ENCODE peak calls at places on chromosome 17, in ten cellular contexts. One of them, this sample, is unnamed.

GRCh38 chr17:56697190-56697589 is 103.7 kb downstream of the NOG start:
- DNase-seq in A549: no peak
- DNase-seq in left cardiac atrium: no peak
- DNase-seq in A172: no peak
- DNase-seq in Jurkat, Clone E6-1: no peak
- DNase-seq in body of pancreas: no peak
- DNase-seq in left ventricle myocardium inferior: no peak
- DNase-seq in neural crest cell: no peak
- DNase-seq in NCI-H146: no peak
- DNase-seq in cardiac muscle cell: no peak
- DNase-seq in this sample: no peak

GRCh38 chr17:47742319-47743181 is 9.5 kb downstream of the TBX21 start:
- DNase-seq in left ventricle myocardium inferior: no peak
- DNase-seq in NCI-H146: peak
- DNase-seq in left cardiac atrium: no peak
- DNase-seq in A549: no peak
- DNase-seq in body of pancreas: no peak
- DNase-seq in neural crest cell: peak
- DNase-seq in A172: no peak
- DNase-seq in Jurkat, Clone E6-1: peak
- DNase-seq in cardiac muscle cell: peak
- DNase-seq in this sample: peak

GRCh38 chr17:80847506-80848230 is 144.0 kb upstream of the CHMP6 start:
- DNase-seq in A549: no peak
- DNase-seq in cardiac muscle cell: no peak
- DNase-seq in neural crest cell: no peak
- DNase-seq in NCI-H146: no peak
- DNase-seq in Jurkat, Clone E6-1: no peak
- DNase-seq in left cardiac atrium: no peak
- DNase-seq in A172: no peak
- DNase-seq in left ventricle myocardium inferior: no peak
- DNase-seq in body of pancreas: peak
- DNase-seq in this sample: no peak

GRCh38 chr17:50634123-50634914 is at the start of gene ABCC3:
- DNase-seq in A172: peak
- DNase-seq in left ventricle myocardium inferior: peak
- DNase-seq in neural crest cell: no peak
- DNase-seq in Jurkat, Clone E6-1: no peak
- DNase-seq in A549: peak
- DNase-seq in left cardiac atrium: peak
- DNase-seq in NCI-H146: peak
- DNase-seq in body of pancreas: peak
- DNase-seq in cardiac muscle cell: peak
- DNase-seq in this sample: no peak

GRCh38 chr17:77365584-77366186 is 224.9 kb downstream of the SEC14L1 start:
- DNase-seq in left cardiac atrium: peak
- DNase-seq in Jurkat, Clone E6-1: no peak
- DNase-seq in NCI-H146: peak
- DNase-seq in A549: peak
- DNase-seq in cardiac muscle cell: peak
- DNase-seq in A172: peak
- DNase-seq in left ventricle myocardium inferior: peak
- DNase-seq in body of pancreas: peak
- DNase-seq in neural crest cell: no peak
- DNase-seq in this sample: no peak

GRCh38 chr17:4033751-4034251 is 69.6 kb upstream of the ATP2A3 start:
- DNase-seq in left cardiac atrium: no peak
- DNase-seq in body of pancreas: peak
- DNase-seq in Jurkat, Clone E6-1: no peak
- DNase-seq in cardiac muscle cell: no peak
- DNase-seq in A172: no peak
- DNase-seq in neural crest cell: no peak
- DNase-seq in NCI-H146: peak
- DNase-seq in A549: no peak
- DNase-seq in left ventricle myocardium inferior: no peak
- DNase-seq in this sample: no peak

GRCh38 chr17:43579570-43580140 is 33.5 kb upstream of the ETV4 start:
- DNase-seq in body of pancreas: no peak
- DNase-seq in Jurkat, Clone E6-1: no peak
- DNase-seq in neural crest cell: no peak
- DNase-seq in A549: peak
- DNase-seq in cardiac muscle cell: peak
- DNase-seq in NCI-H146: no peak
- DNase-seq in left ventricle myocardium inferior: no peak
- DNase-seq in A172: peak
- DNase-seq in left cardiac atrium: no peak
- DNase-seq in this sample: no peak

GRCh38 chr17:76491271-76492184 is 9.7 kb downstream of the RHBDF2 start:
- DNase-seq in A172: no peak
- DNase-seq in A549: no peak
- DNase-seq in left ventricle myocardium inferior: no peak
- DNase-seq in body of pancreas: no peak
- DNase-seq in cardiac muscle cell: no peak
- DNase-seq in Jurkat, Clone E6-1: no peak
- DNase-seq in neural crest cell: no peak
- DNase-seq in left cardiac atrium: no peak
- DNase-seq in NCI-H146: no peak
- DNase-seq in this sample: no peak

GRCh38 chr17:19347323-19348080 is 15.0 kb downstream of the B9D1 start:
- DNase-seq in Jurkat, Clone E6-1: no peak
- DNase-seq in A549: no peak
- DNase-seq in neural crest cell: no peak
- DNase-seq in left cardiac atrium: no peak
- DNase-seq in left ventricle myocardium inferior: no peak
- DNase-seq in cardiac muscle cell: no peak
- DNase-seq in A172: no peak
- DNase-seq in NCI-H146: no peak
- DNase-seq in body of pancreas: peak
- DNase-seq in this sample: no peak

GRCh38 chr17:66716236-66717026 is 118.5 kb upstream of the CACNG5 start:
- DNase-seq in neural crest cell: no peak
- DNase-seq in cardiac muscle cell: peak
- DNase-seq in A549: peak
- DNase-seq in body of pancreas: no peak
- DNase-seq in left cardiac atrium: no peak
- DNase-seq in NCI-H146: peak
- DNase-seq in A172: no peak
- DNase-seq in Jurkat, Clone E6-1: no peak
- DNase-seq in left ventricle myocardium inferior: no peak
- DNase-seq in this sample: no peak

GRCh38 chr17:17416007-17416399 is 60.8 kb upstream of the MED9 start:
- DNase-seq in left ventricle myocardium inferior: no peak
- DNase-seq in left cardiac atrium: no peak
- DNase-seq in cardiac muscle cell: peak
- DNase-seq in NCI-H146: peak
- DNase-seq in Jurkat, Clone E6-1: peak
- DNase-seq in neural crest cell: peak
- DNase-seq in body of pancreas: no peak
- DNase-seq in A172: peak
- DNase-seq in A549: peak
- DNase-seq in this sample: peak

GRCh38 chr17:33291248-33292183 is 1.6 kb downstream of the ASIC2 start:
- DNase-seq in neural crest cell: peak
- DNase-seq in NCI-H146: no peak
- DNase-seq in A549: peak
- DNase-seq in A172: no peak
- DNase-seq in left ventricle myocardium inferior: no peak
- DNase-seq in cardiac muscle cell: peak
- DNase-seq in Jurkat, Clone E6-1: no peak
- DNase-seq in left cardiac atrium: peak
- DNase-seq in body of pancreas: no peak
- DNase-seq in this sample: peak

GRCh38 chr17:77451894-77452852 is 311.4 kb downstream of the SEC14L1 start:
- DNase-seq in A549: no peak
- DNase-seq in cardiac muscle cell: peak
- DNase-seq in body of pancreas: peak
- DNase-seq in NCI-H146: peak
- DNase-seq in left cardiac atrium: peak
- DNase-seq in left ventricle myocardium inferior: peak
- DNase-seq in A172: no peak
- DNase-seq in neural crest cell: no peak
- DNase-seq in Jurkat, Clone E6-1: no peak
- DNase-seq in this sample: no peak

GRCh38 chr17:80901319-80901718 is 90.3 kb upstream of the CHMP6 start:
- DNase-seq in A172: no peak
- DNase-seq in left cardiac atrium: no peak
- DNase-seq in NCI-H146: no peak
- DNase-seq in Jurkat, Clone E6-1: no peak
- DNase-seq in body of pancreas: no peak
- DNase-seq in left ventricle myocardium inferior: no peak
- DNase-seq in neural crest cell: no peak
- DNase-seq in cardiac muscle cell: no peak
- DNase-seq in A549: no peak
- DNase-seq in this sample: no peak

GRCh38 chr17:65531508-65532431 is 29.7 kb downstream of the AXIN2 start:
- DNase-seq in neural crest cell: peak
- DNase-seq in cardiac muscle cell: peak
- DNase-seq in NCI-H146: peak
- DNase-seq in A172: no peak
- DNase-seq in left cardiac atrium: peak
- DNase-seq in Jurkat, Clone E6-1: peak
- DNase-seq in left ventricle myocardium inferior: peak
- DNase-seq in A549: no peak
- DNase-seq in body of pancreas: peak
- DNase-seq in this sample: no peak

GRCh38 chr17:30808785-30809286 is 15.7 kb downstream of the CRLF3 start:
- DNase-seq in left cardiac atrium: no peak
- DNase-seq in A549: no peak
- DNase-seq in neural crest cell: no peak
- DNase-seq in A172: no peak
- DNase-seq in NCI-H146: no peak
- DNase-seq in body of pancreas: no peak
- DNase-seq in left ventricle myocardium inferior: no peak
- DNase-seq in cardiac muscle cell: no peak
- DNase-seq in Jurkat, Clone E6-1: peak
- DNase-seq in this sample: no peak

GRCh38 chr17:69608114-69608513 is 193.6 kb downstream of the MAP2K6 start:
- DNase-seq in neural crest cell: no peak
- DNase-seq in NCI-H146: no peak
- DNase-seq in body of pancreas: no peak
- DNase-seq in Jurkat, Clone E6-1: no peak
- DNase-seq in left ventricle myocardium inferior: no peak
- DNase-seq in A172: no peak
- DNase-seq in left cardiac atrium: no peak
- DNase-seq in cardiac muscle cell: no peak
- DNase-seq in A549: no peak
- DNase-seq in this sample: no peak

GRCh38 chr17:4199818-4200402 is 56.9 kb downstream of the CYB5D2 start:
- DNase-seq in body of pancreas: peak
- DNase-seq in left cardiac atrium: no peak
- DNase-seq in A549: peak
- DNase-seq in NCI-H146: peak
- DNase-seq in left ventricle myocardium inferior: no peak
- DNase-seq in cardiac muscle cell: peak
- DNase-seq in neural crest cell: peak
- DNase-seq in A172: peak
- DNase-seq in Jurkat, Clone E6-1: peak
- DNase-seq in this sample: peak

GRCh38 chr17:70060415-70060814 is 14.6 kb upstream of the KCNJ16 start:
- DNase-seq in NCI-H146: no peak
- DNase-seq in A549: no peak
- DNase-seq in neural crest cell: no peak
- DNase-seq in body of pancreas: peak
- DNase-seq in Jurkat, Clone E6-1: no peak
- DNase-seq in left cardiac atrium: no peak
- DNase-seq in cardiac muscle cell: no peak
- DNase-seq in left ventricle myocardium inferior: no peak
- DNase-seq in A172: no peak
- DNase-seq in this sample: no peak

GRCh38 chr17:29620271-29620670 is 2.4 kb downstream of the CORO6 start:
- DNase-seq in left ventricle myocardium inferior: no peak
- DNase-seq in Jurkat, Clone E6-1: no peak
- DNase-seq in A172: peak
- DNase-seq in A549: peak
- DNase-seq in neural crest cell: no peak
- DNase-seq in body of pancreas: no peak
- DNase-seq in cardiac muscle cell: no peak
- DNase-seq in left cardiac atrium: no peak
- DNase-seq in NCI-H146: no peak
- DNase-seq in this sample: no peak

GRCh38 chr17:34797724-34798123 is 163.5 kb downstream of the CCT6B start:
- DNase-seq in body of pancreas: peak
- DNase-seq in Jurkat, Clone E6-1: no peak
- DNase-seq in neural crest cell: peak
- DNase-seq in cardiac muscle cell: peak
- DNase-seq in NCI-H146: no peak
- DNase-seq in left ventricle myocardium inferior: no peak
- DNase-seq in A172: peak
- DNase-seq in A549: peak
- DNase-seq in left cardiac atrium: no peak
- DNase-seq in this sample: peak

GRCh38 chr17:77802333-77802615 is 156.2 kb upstream of the TNRC6C start:
- DNase-seq in NCI-H146: no peak
- DNase-seq in neural crest cell: no peak
- DNase-seq in A549: no peak
- DNase-seq in body of pancreas: no peak
- DNase-seq in Jurkat, Clone E6-1: no peak
- DNase-seq in left cardiac atrium: no peak
- DNase-seq in A172: no peak
- DNase-seq in left ventricle myocardium inferior: no peak
- DNase-seq in cardiac muscle cell: no peak
- DNase-seq in this sample: no peak

GRCh38 chr17:8341456-8341855 is 1.8 kb downstream of the ODF4 start:
- DNase-seq in neural crest cell: no peak
- DNase-seq in body of pancreas: no peak
- DNase-seq in Jurkat, Clone E6-1: no peak
- DNase-seq in A172: no peak
- DNase-seq in A549: no peak
- DNase-seq in left cardiac atrium: no peak
- DNase-seq in left ventricle myocardium inferior: no peak
- DNase-seq in NCI-H146: no peak
- DNase-seq in cardiac muscle cell: no peak
- DNase-seq in this sample: no peak

GRCh38 chr17:65018612-65019290 is 37.8 kb downstream of the GNA13 start:
- DNase-seq in left cardiac atrium: no peak
- DNase-seq in body of pancreas: no peak
- DNase-seq in cardiac muscle cell: no peak
- DNase-seq in A172: no peak
- DNase-seq in Jurkat, Clone E6-1: no peak
- DNase-seq in A549: no peak
- DNase-seq in left ventricle myocardium inferior: no peak
- DNase-seq in neural crest cell: no peak
- DNase-seq in NCI-H146: no peak
- DNase-seq in this sample: no peak

GRCh38 chr17:54899721-54900456 is 763 bp upstream of the TOM1L1 start:
- DNase-seq in left cardiac atrium: no peak
- DNase-seq in cardiac muscle cell: no peak
- DNase-seq in Jurkat, Clone E6-1: no peak
- DNase-seq in A549: no peak
- DNase-seq in neural crest cell: peak
- DNase-seq in left ventricle myocardium inferior: no peak
- DNase-seq in body of pancreas: no peak
- DNase-seq in NCI-H146: peak
- DNase-seq in A172: no peak
- DNase-seq in this sample: no peak

GRCh38 chr17:19812407-19812806 is 55.3 kb downstream of the ULK2 start:
- DNase-seq in A549: peak
- DNase-seq in Jurkat, Clone E6-1: no peak
- DNase-seq in NCI-H146: no peak
- DNase-seq in body of pancreas: no peak
- DNase-seq in A172: no peak
- DNase-seq in neural crest cell: no peak
- DNase-seq in left ventricle myocardium inferior: no peak
- DNase-seq in left cardiac atrium: no peak
- DNase-seq in cardiac muscle cell: peak
- DNase-seq in this sample: no peak

This sample was measured in neuronal stem cell.